ENCODE peak calls at places on chromosomes 2 and 18, in four cellular contexts. S is iris pigment epithelial cell; Q is activated CD8-positive, alpha-beta T cell treated with anti-CD3 and anti-CD28 coated beads for 36 hours; A is HFFc6. R is an unnamed sample.

GRCh38 chr18:48792141-48792540 is 158.6 kb downstream of the SMAD7 start:
- DNase-seq in Q (no peak), A (no peak), S (no peak), R (no peak)

GRCh38 chr2:30447149-30448045 is at the start of gene LCLAT1:
- DNase-seq in S (peak; percentile 72), Q (peak; percentile 90), A (peak; percentile 61), R (peak; percentile 82)

GRCh38 chr18:24200899-24201298 is 62.0 kb downstream of the CABYR start:
- DNase-seq in A (no peak), S (no peak), Q (no peak), R (no peak)

GRCh38 chr2:227818569-227819397 is 5.1 kb downstream of the CCL20 start:
- DNase-seq in S (peak; percentile 93), Q (peak; percentile 18), A (no peak), R (no peak)

GRCh38 chr2:54872783-54873182 is 149.3 kb downstream of the EML6 start:
- DNase-seq in A (no peak), S (no peak), Q (no peak), R (no peak)

GRCh38 chr2:204024503-204024902 is 87.9 kb downstream of the ICOS start:
- DNase-seq in S (peak; percentile 46), A (peak; percentile 26), Q (peak; percentile 42), R (peak; percentile 20)

GRCh38 chr2:15668611-15669305 is 77.1 kb downstream of the DDX1 start:
- DNase-seq in A (peak; percentile 58), S (peak; percentile 88), Q (no peak), R (no peak)

GRCh38 chr2:239227661-239228371 is 173.0 kb downstream of the HDAC4 start:
- DNase-seq in S (no peak), A (no peak), Q (no peak), R (peak; percentile 22)

GRCh38 chr2:979286-979928 is 28.8 kb downstream of the SNTG2 start:
- DNase-seq in A (no peak), S (no peak), Q (no peak), R (no peak)

GRCh38 chr2:12928706-12929291 is 212.1 kb downstream of the TRIB2 start:
- DNase-seq in A (peak; percentile 28), Q (no peak), S (peak; percentile 15), R (no peak)

GRCh38 chr2:241219030-241219382 is 30.5 kb downstream of the ANO7 start:
- DNase-seq in A (no peak), S (no peak), Q (no peak), R (no peak)

GRCh38 chr18:13424377-13424776 is 205.8 kb downstream of the LDLRAD4 start:
- DNase-seq in S (no peak), A (no peak), Q (no peak), R (no peak)

GRCh38 chr2:241386519-241386918 is 30.4 kb downstream of the FARP2 start:
- DNase-seq in S (no peak), A (no peak), Q (no peak), R (no peak)

GRCh38 chr2:69292326-69292725 is 94.7 kb downstream of the GFPT1 start:
- DNase-seq in A (no peak), Q (no peak), S (no peak), R (no peak)

GRCh38 chr2:10956006-10956790 is 44.5 kb downstream of the KCNF1 start:
- DNase-seq in Q (no peak), S (no peak), A (no peak), R (no peak)

GRCh38 chr2:121665504-121665903 is 16.2 kb upstream of the CLASP1 start:
- DNase-seq in A (no peak), S (no peak), Q (no peak), R (no peak)

GRCh38 chr2:104177179-104177578 is 676.7 kb upstream of the POU3F3 start:
- DNase-seq in A (no peak), Q (no peak), S (no peak), R (no peak)

GRCh38 chr2:46009315-46009714 is 287.9 kb upstream of the EPAS1 start:
- DNase-seq in S (no peak), Q (no peak), A (no peak), R (no peak)

GRCh38 chr18:3044931-3045698 is 32.2 kb upstream of the LPIN2 start:
- DNase-seq in S (no peak), A (no peak), Q (no peak), R (peak; percentile 74)